ENCODE peak calls at places on chromosomes 2 and 18, in eight cellular contexts. G is transverse colon, K is SK-N-SH, Y is H1, W is suprapubic skin, B is A549, Q is stomach, Z is sigmoid colon. D is an unnamed sample.

GRCh38 chr2:72146357-72147302 is 1.0 kb downstream of the CYP26B1 start:
- DNase-seq in G (no peak), K (peak; percentile 39), Y (peak; percentile 58), W (peak; percentile 64), B (no peak), Q (peak; percentile 25), Z (peak; percentile 62), D (peak; percentile 11)

GRCh38 chr2:117885308-117885707 is 70.8 kb downstream of the DDX18 start:
- DNase-seq in G (no peak), K (no peak), Y (no peak), W (no peak), B (no peak), Q (no peak), Z (no peak), D (no peak)

GRCh38 chr2:186486651-186487647 is 889 bp downstream of the ZC3H15 start:
- DNase-seq in G (no peak), K (no peak), Y (no peak), W (no peak), B (no peak), Q (no peak), Z (no peak), D (no peak)

GRCh38 chr18:3595282-3596273 is 145.6 kb downstream of the TGIF1 start:
- DNase-seq in G (peak; percentile 44), K (no peak), Y (no peak), W (no peak), B (no peak), Q (peak; percentile 43), Z (peak; percentile 82), D (peak; percentile 48)

GRCh38 chr2:125979886-125980285 is 676.1 kb upstream of the GYPC start:
- DNase-seq in G (no peak), K (no peak), Y (no peak), W (no peak), B (no peak), Q (no peak), Z (no peak), D (no peak)

GRCh38 chr2:68768951-68769350 is 34.3 kb downstream of the ARHGAP25 start:
- DNase-seq in G (no peak), K (no peak), Y (no peak), W (no peak), B (no peak), Q (no peak), Z (no peak), D (no peak)

GRCh38 chr18:24726727-24727539 is 266.5 kb downstream of the HRH4 start:
- DNase-seq in G (peak; percentile 78), K (peak; percentile 61), Y (peak; percentile 71), W (peak; percentile 70), B (peak; percentile 4), Q (peak; percentile 53), Z (peak; percentile 75), D (no peak)

GRCh38 chr18:49560277-49561126 is 1.4 kb upstream of the LIPG start:
- DNase-seq in G (peak; percentile 56), K (peak; percentile 62), Y (peak; percentile 69), W (no peak), B (no peak), Q (no peak), Z (no peak), D (no peak)

GRCh38 chr2:98775146-98775988 is 44.4 kb upstream of the MGAT4A start:
- DNase-seq in G (no peak), K (no peak), Y (no peak), W (no peak), B (no peak), Q (peak; percentile 42), Z (no peak), D (no peak)

GRCh38 chr2:2014251-2014761 is 270.0 kb upstream of the PXDN start:
- DNase-seq in G (no peak), K (peak; percentile 82), Y (no peak), W (no peak), B (no peak), Q (no peak), Z (no peak), D (no peak)

GRCh38 chr2:173571021-173571821 is 216.5 kb downstream of the CDCA7 start:
- DNase-seq in G (no peak), K (peak; percentile 30), Y (no peak), W (no peak), B (peak; percentile 62), Q (no peak), Z (no peak), D (no peak)

GRCh38 chr18:67402543-67402942 is 114.0 kb downstream of the DSEL start:
- DNase-seq in G (no peak), K (no peak), Y (no peak), W (no peak), B (no peak), Q (no peak), Z (no peak), D (no peak)

GRCh38 chr2:224211821-224212220 is 172.7 kb upstream of the SERPINE2 start:
- DNase-seq in G (no peak), K (no peak), Y (no peak), W (no peak), B (no peak), Q (no peak), Z (no peak), D (no peak)

GRCh38 chr2:172972005-172972619 is 103.5 kb upstream of the MAP3K20 start:
- DNase-seq in G (peak; percentile 47), K (peak; percentile 43), Y (peak; percentile 79), W (no peak), B (peak; percentile 53), Q (peak; percentile 57), Z (no peak), D (no peak)

GRCh38 chr18:4125246-4125938 is 329.7 kb downstream of the DLGAP1 start:
- DNase-seq in G (no peak), K (no peak), Y (no peak), W (no peak), B (no peak), Q (no peak), Z (no peak), D (no peak)

GRCh38 chr2:156826342-156826933 is 390.3 kb downstream of the GPD2 start:
- DNase-seq in G (no peak), K (no peak), Y (no peak), W (no peak), B (no peak), Q (no peak), Z (peak; percentile 72), D (no peak)

GRCh38 chr2:529425-529824 is 147.8 kb downstream of the TMEM18 start:
- DNase-seq in G (no peak), K (peak; percentile 85), Y (no peak), W (no peak), B (no peak), Q (no peak), Z (no peak), D (no peak)

DNA sequence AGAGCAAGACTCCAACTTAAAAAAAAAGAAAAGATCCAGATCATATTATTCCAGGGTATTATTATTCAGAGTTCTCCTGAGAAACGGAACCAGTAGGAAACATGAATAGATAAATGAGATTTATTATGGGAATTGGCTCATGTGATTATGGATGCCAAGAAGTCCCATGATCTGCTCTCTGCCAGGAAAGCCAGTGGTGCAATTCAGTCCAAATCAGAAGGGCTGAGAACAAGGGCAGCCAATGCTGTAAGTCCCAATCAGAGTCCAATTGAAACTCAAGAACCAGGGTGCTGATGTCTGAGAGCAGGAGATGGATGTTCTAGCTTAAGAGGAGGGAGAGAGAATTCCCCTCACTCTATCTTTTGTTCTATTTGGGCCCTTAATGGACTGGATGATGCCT is 7.8 kb downstream of the SCYGR2 start:
- DNase-seq in G (no peak), K (no peak), Y (no peak), W (no peak), B (no peak), Q (no peak), Z (no peak), D (no peak)
- H3K4me1 ChIP-seq in G (no peaks in the 10 kb centered on the region), K (no peaks in the 10 kb centered on the region), Y (no peaks in the 10 kb centered on the region), W (no peaks in the 10 kb centered on the region), B (peaks cover 8% of the 10 kb centered on the region), Q (no peaks in the 10 kb centered on the region), Z (no peaks in the 10 kb centered on the region), D (no peaks in the 10 kb centered on the region)

DNA sequence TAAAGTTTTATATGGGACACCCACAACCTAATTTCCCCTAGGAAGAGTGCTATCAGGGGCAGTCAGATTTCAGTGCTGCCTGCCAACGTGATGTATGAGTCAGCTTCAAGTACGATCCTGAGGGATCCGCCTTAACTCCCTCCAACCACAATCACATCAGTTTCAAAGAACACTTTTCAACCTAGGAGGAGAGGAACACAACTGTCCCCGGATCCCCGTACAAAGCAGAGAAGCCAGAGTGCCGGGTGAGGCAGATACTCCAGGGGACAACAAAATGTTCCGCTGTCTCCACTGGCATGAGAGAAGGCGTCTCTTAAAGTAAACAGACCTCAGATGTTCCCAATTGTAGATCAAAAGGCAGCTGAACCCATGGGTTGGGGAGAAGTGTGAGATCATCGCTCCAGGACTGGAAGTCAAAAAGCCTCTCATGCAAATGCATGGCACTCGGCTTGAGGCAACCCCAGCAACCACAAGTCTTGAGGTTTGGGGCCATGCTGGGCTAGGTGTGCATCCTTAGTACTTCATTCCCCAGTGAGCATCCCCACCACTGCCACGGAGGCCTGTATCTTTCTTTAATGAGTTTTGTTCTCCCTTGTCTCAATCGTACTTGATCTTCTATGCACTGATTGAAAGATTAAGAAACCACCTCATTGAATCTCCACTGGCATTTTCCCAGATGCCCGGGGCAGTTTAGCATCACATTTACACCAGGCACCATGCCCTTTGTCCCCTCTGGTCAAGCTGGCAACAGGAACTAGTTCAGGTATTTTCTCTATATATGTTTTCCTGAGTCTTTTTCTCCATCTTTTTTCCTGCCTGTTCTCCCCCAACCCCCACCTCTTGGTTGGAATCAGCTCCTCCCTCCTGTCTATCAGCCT is 91.0 kb upstream of the CCBE1 start:
- DNase-seq in G (no peak), K (no peak), Y (no peak), W (peak; percentile 62), B (peak; percentile 10), Q (no peak), Z (no peak), D (no peak)
- TF ChIP-seq EP300 in G (no peak), K (no peak), Y (no peak), W (no peak), B (no peak), Q (no peak), Z (no peak), D (no peak)

GRCh38 chr2:48107326-48107925 is 201.1 kb upstream of the FBXO11 start:
- DNase-seq in G (no peak), K (no peak), Y (no peak), W (no peak), B (peak; percentile 67), Q (no peak), Z (no peak), D (no peak)
- H3K4me3 ChIP-seq in G (no peak overlapping the region), K (no peak overlapping the region), Y (no peak overlapping the region), W (peak overlapping the region; percentile 13), B (no peak overlapping the region), Q (no peak overlapping the region), Z (no peak overlapping the region), D (no peak overlapping the region)

DNA sequence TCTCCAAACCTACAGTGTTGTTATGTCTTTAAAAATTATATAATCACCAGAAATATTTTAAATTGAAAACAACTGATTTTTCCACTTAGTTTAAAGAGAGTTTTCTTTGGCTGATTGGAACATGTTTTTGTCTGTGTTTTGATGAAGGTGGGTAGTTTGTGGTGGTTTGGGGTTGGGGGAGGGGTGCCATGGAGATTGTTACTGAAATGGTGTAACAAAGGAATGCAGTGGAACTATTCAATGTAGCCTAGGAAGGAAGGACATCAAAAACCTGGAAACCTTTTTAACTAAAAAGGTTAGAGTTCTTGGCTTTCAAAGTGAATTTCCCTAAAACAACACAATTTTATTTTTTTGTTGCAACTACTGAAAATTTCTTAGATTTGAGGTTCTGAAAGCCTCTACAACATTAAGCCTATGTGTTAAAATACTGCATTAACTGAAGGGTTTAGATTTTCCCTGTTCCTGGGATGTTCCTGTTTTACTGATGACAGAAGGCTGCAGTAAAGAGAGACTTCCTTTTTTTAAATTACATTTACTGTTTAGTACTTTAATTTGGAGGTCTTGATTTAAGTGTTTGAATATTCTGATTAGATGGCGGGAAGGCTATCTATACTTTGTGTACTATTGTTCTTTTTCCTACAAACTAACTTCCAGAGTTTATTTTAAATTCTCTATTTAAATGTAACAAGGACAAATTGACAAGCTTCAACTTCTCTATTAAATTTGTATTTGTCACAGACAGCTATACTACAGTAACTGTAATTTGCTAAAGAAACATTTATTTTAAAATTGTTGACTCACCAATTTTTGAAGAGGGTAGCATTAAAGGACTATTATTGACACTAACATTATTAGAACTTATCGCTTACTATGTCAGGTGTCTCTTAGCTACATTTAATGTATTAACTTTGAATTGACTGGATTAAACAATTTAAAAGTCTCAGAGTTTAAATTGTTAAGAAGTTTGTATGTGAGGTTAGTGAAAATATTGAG is 87.7 kb downstream of the LIMS1 start:
- DNase-seq in G (no peak), K (no peak), Y (no peak), W (no peak), B (no peak), Q (no peak), Z (no peak), D (no peak)
- H3K4me1 ChIP-seq in G (peaks cover 22% of the 10 kb centered on the region), K (peaks cover 25% of the 10 kb centered on the region), Y (peaks cover 10% of the 10 kb centered on the region), W (peaks cover 49% of the 10 kb centered on the region), B (peaks cover 58% of the 10 kb centered on the region), Q (peaks cover 58% of the 10 kb centered on the region), Z (peaks cover 76% of the 10 kb centered on the region), D (no peaks in the 10 kb centered on the region)

D was measured in tibial nerve.